ENCODE peak calls at places on chromosomes 11 and 22, in four cellular contexts. S is frontal cortex; C is non-pigmented ciliary epithelial cell; J is naive thymus-derived CD8-positive, alpha-beta T cell. W is an unnamed sample.

GRCh38 chr11:58998480-58999290 is 59.4 kb downstream of the GLYATL1 start:
- DNase-seq in S (no peak), C (no peak), J (no peak), W (no peak)

GRCh38 chr11:75796091-75796435 is 18.9 kb upstream of the UVRAG start:
- DNase-seq in S (no peak), C (no peak), J (no peak), W (no peak)

GRCh38 chr11:47516155-47516554 is 36.8 kb downstream of the CELF1 start:
- DNase-seq in S (no peak), C (no peak), J (no peak), W (no peak)

GRCh38 chr11:60265373-60266214 is 14.9 kb upstream of the MS4A4A start:
- DNase-seq in S (peak; percentile 2), C (no peak), J (peak; percentile 6), W (peak; percentile 43)

GRCh38 chr22:25000686-25001085 is 48.2 kb downstream of the KIAA1671 start:
- DNase-seq in S (no peak), C (no peak), J (no peak), W (no peak)

GRCh38 chr22:22103078-22103593 is 120.5 kb upstream of the TOP3B start:
- DNase-seq in S (no peak), C (no peak), J (no peak), W (no peak)

GRCh38 chr22:30306629-30307016 is 17.3 kb upstream of the CASTOR1 start:
- DNase-seq in S (no peak), C (no peak), J (no peak), W (no peak)

GRCh38 chr11:60771879-60772525 is 13.1 kb upstream of the MS4A10 start:
- DNase-seq in S (no peak), C (no peak), J (no peak), W (no peak)

GRCh38 chr11:46296520-46297448 is 19.3 kb downstream of the CREB3L1 start:
- DNase-seq in S (no peak), C (peak; percentile 82), J (no peak), W (peak; percentile 62)

GRCh38 chr22:30837531-30837930 is 131.0 kb downstream of the MORC2 start:
- DNase-seq in S (no peak), C (no peak), J (no peak), W (peak; percentile 79)

GRCh38 chr11:827861-828167 is at the start of gene CRACR2B:
- DNase-seq in S (no peak), C (no peak), J (no peak), W (no peak)

GRCh38 chr11:116578971-116579687 is 193.7 kb downstream of the BUD13 start:
- DNase-seq in S (no peak), C (no peak), J (no peak), W (peak; percentile 42)

GRCh38 chr11:118129475-118130196 is 23.0 kb downstream of the SCN4B start:
- DNase-seq in S (no peak), C (no peak), J (no peak), W (no peak)

GRCh38 chr11:65921033-65921555 is 1.9 kb downstream of the DRAP1 start:
- DNase-seq in S (no peak), C (no peak), J (no peak), W (no peak)

GRCh38 chr11:23751280-23751679 is 745.6 kb upstream of the LUZP2 start:
- DNase-seq in S (no peak), C (no peak), J (no peak), W (no peak)

GRCh38 chr11:124759268-124760204 is 2.6 kb downstream of the ESAM start:
- DNase-seq in S (peak; percentile 31), C (no peak), J (no peak), W (no peak)

GRCh38 chr22:25534724-25535123 is 29.8 kb upstream of the GRK3 start:
- DNase-seq in S (no peak), C (no peak), J (no peak), W (no peak)

GRCh38 chr22:40423246-40423753 is 52.9 kb downstream of the SGSM3 start:
- DNase-seq in S (no peak), C (no peak), J (no peak), W (no peak)

GRCh38 chr11:31477528-31478255 is 31.7 kb downstream of the IMMP1L start:
- DNase-seq in S (no peak), C (no peak), J (no peak), W (peak; percentile 67)

GRCh38 chr11:121459413-121460041 is 6.8 kb upstream of the SORL1-AS1 start:
- DNase-seq in S (no peak), C (no peak), J (peak; percentile 60), W (no peak)